ENCODE peak calls at places on chromosomes 4 and X, in five cellular contexts. I is fibroblast of lung, Z is IMR-90, Y is OCI-LY7, H is neural progenitor cell. S is an unnamed sample. For H4K20me1, the result is how much of the 10 kb centered on the place peaks cover.

GRCh38 chrX:150007356-150007755 is 69.1 kb upstream of the EOLA2 start:
- DNase-seq in I (no peak), Z (no peak), Y (no peak), H (no peak), S (no peak)

GRCh38 chrX:41561045-41561444 is 113.9 kb downstream of the NYX start:
- DNase-seq in I (peak), Z (peak), Y (peak), H (no peak), S (peak)

GRCh38 chrX:123846598-123847038 is 13.2 kb upstream of the XIAP start:
- DNase-seq in I (peak), Z (peak), Y (no peak), H (no peak), S (peak)

GRCh38 chr4:55819634-55820033 is at the start of gene EXOC1L:
- DNase-seq in I (peak), Z (no peak), Y (no peak), H (peak), S (peak)

GRCh38 chr4:3341760-3342159 is 48.9 kb downstream of the RGS12 start:
- DNase-seq in I (no peak), Z (no peak), Y (no peak), H (no peak), S (no peak)

GRCh38 chrX:38225093-38225492 is 4.4 kb upstream of the SRPX start:
- DNase-seq in I (peak), Z (peak), Y (no peak), H (no peak), S (peak)

GRCh38 chr4:121738780-121739547 is 26.0 kb downstream of the SMIM43 start:
- DNase-seq in I (peak), Z (peak), Y (no peak), H (no peak), S (no peak)

GRCh38 chr4:19492611-19493010 is 759.1 kb upstream of the SLIT2 start:
- DNase-seq in I (peak), Z (peak), Y (no peak), H (no peak), S (no peak)

GRCh38 chr4:54213812-54214211 is 15.3 kb upstream of the PDGFRA start:
- DNase-seq in I (peak), Z (no peak), Y (no peak), H (no peak), S (no peak)

GRCh38 chr4:899556-899906 is 32.6 kb downstream of the GAK start:
- DNase-seq in I (no peak), Z (no peak), Y (no peak), H (no peak), S (no peak)

GRCh38 chr4:901192-901910 is 30.8 kb downstream of the GAK start:
- DNase-seq in I (no peak), Z (no peak), Y (no peak), H (no peak), S (no peak)

GRCh38 chr4:900721-901120 is 31.4 kb downstream of the GAK start:
- DNase-seq in I (no peak), Z (no peak), Y (no peak), H (no peak), S (no peak)

GRCh38 chr4:898869-899555 is 33.1 kb downstream of the GAK start:
- DNase-seq in I (no peak), Z (no peak), Y (no peak), H (no peak), S (no peak)

GRCh38 chr4:900073-900472 is 32.0 kb downstream of the GAK start:
- DNase-seq in I (no peak), Z (no peak), Y (no peak), H (no peak), S (no peak)
- H4K20me1 ChIP-seq in I (under half), Z (under half), Y (under half), H (under half), S (under half)

DNA sequence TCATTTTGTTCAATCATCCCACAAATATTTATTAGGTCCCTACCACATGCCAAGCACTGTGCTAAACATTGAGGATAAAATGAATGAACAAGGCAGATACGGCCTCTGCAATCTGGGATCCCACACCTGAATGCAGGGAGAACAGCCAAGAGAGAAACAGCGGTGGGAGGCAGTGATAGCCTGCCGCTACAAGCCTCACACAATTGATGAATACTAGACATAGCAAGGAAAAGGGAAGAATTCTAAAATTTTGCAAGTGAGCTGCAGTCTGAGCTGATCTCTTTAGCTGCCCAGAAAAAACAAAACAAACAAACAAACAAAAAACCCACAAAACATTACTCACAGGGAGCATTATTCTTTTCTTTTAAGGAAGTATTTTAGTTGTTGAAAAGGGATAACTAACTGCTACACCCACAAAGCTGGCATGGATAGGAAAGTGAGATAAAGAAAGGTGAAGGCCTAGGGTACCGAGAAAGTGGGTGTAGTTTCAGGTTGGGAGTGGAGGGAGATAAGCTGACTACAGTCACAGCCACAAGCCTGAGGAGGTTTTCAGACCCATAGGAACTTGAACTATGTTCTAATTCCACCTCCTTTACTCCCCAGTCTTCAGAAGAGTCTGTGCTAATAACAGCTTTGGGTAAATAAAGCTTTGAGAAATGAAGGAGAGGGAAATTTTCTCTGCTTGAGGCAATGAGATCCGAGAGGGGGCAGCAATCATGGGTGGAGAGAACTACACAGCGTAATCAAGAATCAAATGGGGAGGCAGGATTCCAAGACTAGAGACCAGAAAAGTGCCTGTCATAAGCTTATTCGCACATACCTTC is 85.4 kb downstream of the SH3RF1 start:
- DNase-seq in I (no peak), Z (no peak), Y (no peak), H (no peak), S (no peak)
- H4K20me1 ChIP-seq in I (under half), Z (half or more), Y (under half), H (under half), S (half or more)

DNA sequence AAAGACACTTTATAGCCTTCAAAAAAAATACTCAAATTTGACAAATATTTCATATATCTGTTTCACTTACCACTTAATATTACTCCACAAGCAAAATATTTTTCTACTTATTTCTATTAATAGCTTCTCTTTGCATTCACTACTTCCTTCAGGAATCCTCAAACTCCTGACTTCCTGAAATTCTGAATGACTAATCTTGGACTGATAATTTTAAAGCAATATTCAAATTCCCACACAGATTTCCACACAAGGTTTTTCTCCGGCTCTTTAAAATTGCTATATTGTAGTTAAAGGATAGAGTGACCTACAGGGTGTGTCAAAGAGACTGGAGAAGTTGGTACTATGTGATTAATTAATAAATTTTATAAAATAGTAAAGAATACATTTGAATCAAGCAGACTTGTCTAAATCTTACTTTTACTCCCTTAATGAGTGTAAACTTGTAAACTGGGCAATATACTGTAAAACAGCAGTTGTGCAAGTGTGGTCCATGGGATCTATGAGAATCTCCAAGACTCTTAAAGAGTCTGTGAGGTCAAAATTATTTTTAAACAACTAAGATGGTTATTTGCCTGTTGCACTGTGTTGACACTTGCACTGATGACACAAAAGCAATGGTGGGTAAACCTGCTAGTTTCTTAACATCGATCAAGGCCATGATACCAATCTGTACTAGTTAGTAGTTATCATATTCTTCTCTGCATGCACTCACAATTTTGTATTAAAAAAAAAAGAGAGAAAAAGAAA is 44.5 kb downstream of the ANKRD17 start:
- DNase-seq in I (peak), Z (peak), Y (no peak), H (no peak), S (no peak)
- H4K20me1 ChIP-seq in I (under half), Z (under half), Y (under half), H (half or more), S (under half)

DNA sequence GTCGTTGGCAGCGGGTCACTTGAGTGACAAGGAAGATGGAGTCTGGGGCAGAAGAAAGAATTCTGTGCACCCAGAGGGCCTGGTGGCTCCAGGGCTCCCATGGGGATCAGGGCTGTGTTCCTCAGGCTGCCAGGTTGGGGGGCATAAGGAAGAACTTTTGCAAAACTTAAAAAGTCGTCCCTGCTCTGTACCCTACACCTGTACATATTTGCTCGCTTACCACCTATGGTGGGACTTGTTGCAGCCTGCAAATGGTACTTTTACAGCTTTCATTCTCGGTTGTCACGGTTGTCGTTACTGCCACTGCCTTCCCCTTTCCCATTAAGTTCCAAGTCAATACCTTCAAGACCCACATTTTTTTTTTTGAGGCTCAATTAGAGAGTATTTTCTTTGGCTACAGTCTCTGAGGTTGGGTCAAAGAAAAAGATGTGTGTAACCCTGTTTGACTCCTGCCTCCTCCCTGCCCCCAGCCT is 9.1 kb downstream of the ARX start:
- DNase-seq in I (no peak), Z (no peak), Y (no peak), H (peak), S (no peak)
- H4K20me1 ChIP-seq in I (under half), Z (under half), Y (under half), H (half or more), S (under half)

GRCh38 chr4:168800926-168801325 is 209.1 kb downstream of the CBR4 start:
- DNase-seq in I (no peak), Z (no peak), Y (no peak), H (no peak), S (no peak)
- H4K20me1 ChIP-seq in I (under half), Z (under half), Y (under half), H (under half), S (under half)

DNA sequence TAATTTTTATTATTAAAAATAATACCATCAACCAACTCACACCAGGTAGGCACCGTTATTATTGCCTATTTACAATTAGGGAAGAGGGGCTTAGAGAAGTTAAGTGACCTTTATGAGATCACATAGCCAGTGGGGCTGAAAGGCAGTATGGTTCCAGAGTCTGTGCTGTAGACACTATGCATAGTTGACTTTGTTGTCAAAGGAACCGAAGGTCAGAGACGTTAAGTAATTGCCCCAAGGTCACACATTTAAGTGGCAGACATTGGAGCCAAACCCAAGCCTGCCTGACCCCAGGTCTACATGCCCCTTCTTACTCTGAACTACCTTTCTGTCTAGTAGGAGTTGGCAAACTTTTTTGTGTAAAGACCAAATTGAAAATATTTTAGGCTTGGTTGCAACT is 36.4 kb downstream of the RHOH start:
- DNase-seq in I (no peak), Z (no peak), Y (no peak), H (no peak), S (no peak)
- H4K20me1 ChIP-seq in I (under half), Z (under half), Y (under half), H (under half), S (under half)

GRCh38 chr4:108146346-108146745 is 22.4 kb downstream of the LEF1 start:
- DNase-seq in I (no peak), Z (no peak), Y (no peak), H (no peak), S (no peak)
- H4K20me1 ChIP-seq in I (under half), Z (under half), Y (under half), H (under half), S (under half)

DNA sequence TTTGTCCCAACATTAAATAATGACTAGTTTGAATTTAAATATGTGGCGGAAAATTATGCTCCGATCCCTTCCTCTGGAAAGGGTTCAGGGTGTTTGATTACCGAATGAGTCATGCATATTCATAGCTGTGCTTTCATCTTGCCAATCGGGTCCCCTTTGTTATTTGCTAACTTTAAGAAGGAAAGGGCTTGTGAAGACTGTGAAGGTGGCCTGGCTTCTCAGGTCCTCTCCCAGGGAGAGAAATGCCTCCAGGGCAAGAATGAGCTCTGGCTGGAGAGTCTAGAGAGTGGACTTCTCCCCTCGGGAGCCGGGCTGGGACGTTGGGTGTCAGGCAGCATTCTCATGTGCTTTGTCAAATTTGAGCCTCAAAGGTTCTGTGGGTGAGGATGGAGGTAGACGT is 155.5 kb upstream of the PSAPL1 start:
- DNase-seq in I (peak), Z (no peak), Y (no peak), H (no peak), S (peak)
- H4K20me1 ChIP-seq in I (under half), Z (under half), Y (under half), H (under half), S (under half)